ENCODE peak calls at places on chromosomes 2 and 18, in eight cellular contexts. V, N, J, I, K, O, L and Z are unnamed samples.
A peak's percentile ranks its signal among the peaks of the same experiment; 100 is the strongest.

GRCh38 chr18:60753753-60754152 is 381.2 kb upstream of the MC4R start:
- DNase-seq in V (no peak), N (no peak), J (no peak), I (no peak), K (no peak), O (no peak), L (no peak), Z (no peak)

GRCh38 chr2:119252186-119253113 is 28.8 kb downstream of the STEAP3 start:
- DNase-seq in V (peak; percentile 49), N (no peak), J (peak; percentile 93), I (no peak), K (no peak), O (no peak), L (peak; percentile 93), Z (peak; percentile 98)

GRCh38 chr2:40284797-40285196 is 167.1 kb downstream of the SLC8A1 start:
- DNase-seq in V (no peak), N (no peak), J (no peak), I (no peak), K (no peak), O (no peak), L (peak; percentile 7), Z (peak; percentile 46)

GRCh38 chr2:41061371-41061770 is 609.5 kb upstream of the SLC8A1 start:
- DNase-seq in V (no peak), N (no peak), J (peak; percentile 85), I (no peak), K (no peak), O (no peak), L (peak; percentile 18), Z (no peak)

GRCh38 chr2:28391564-28392296 is 928 bp upstream of the FOSL2 start:
- DNase-seq in V (peak; percentile 97), N (peak; percentile 62), J (peak; percentile 74), I (peak; percentile 97), K (no peak), O (peak; percentile 32), L (peak; percentile 91), Z (peak; percentile 93)

GRCh38 chr2:191840916-191841315 is 6.0 kb downstream of the CAVIN2 start:
- DNase-seq in V (no peak), N (no peak), J (no peak), I (no peak), K (no peak), O (no peak), L (peak; percentile 28), Z (no peak)

GRCh38 chr2:40161986-40162385 is 289.9 kb downstream of the SLC8A1 start:
- DNase-seq in V (no peak), N (no peak), J (no peak), I (no peak), K (no peak), O (no peak), L (no peak), Z (no peak)

GRCh38 chr2:191401287-191401686 is 156.1 kb downstream of the MYO1B start:
- DNase-seq in V (no peak), N (peak; percentile 5), J (no peak), I (no peak), K (no peak), O (no peak), L (peak; percentile 75), Z (peak; percentile 58)

GRCh38 chr2:23524261-23524706 is 139.3 kb downstream of the KLHL29 start:
- DNase-seq in V (peak; percentile 98), N (no peak), J (peak; percentile 74), I (no peak), K (no peak), O (no peak), L (peak; percentile 75), Z (peak; percentile 94)